ENCODE peak calls at places on chromosome 9, in seven cellular contexts. H, T, J, B, P, V and A are unnamed samples.

GRCh38 chr9:129617167-129617566 is 3.7 kb downstream of the C9orf50 start:
- DNase-seq in H (peak; percentile 86), T (peak; percentile 89), J (peak; percentile 85), B (peak; percentile 72), P (no peak), V (no peak), A (peak; percentile 93)

GRCh38 chr9:130483281-130483949 is 38.7 kb downstream of the ASS1 start:
- DNase-seq in H (no peak), T (peak; percentile 63), J (no peak), B (no peak), P (no peak), V (no peak), A (no peak)

GRCh38 chr9:125190371-125190801 is 783 bp upstream of the PPP6C start:
- DNase-seq in H (no peak), T (peak; percentile 23), J (no peak), B (no peak), P (no peak), V (no peak), A (no peak)

GRCh38 chr9:114592356-114592755 is 4.8 kb downstream of the ATP6V1G1 start:
- DNase-seq in H (peak; percentile 49), T (peak; percentile 38), J (peak; percentile 29), B (no peak), P (no peak), V (no peak), A (no peak)

GRCh38 chr9:109181284-109181683 is 14.2 kb upstream of the FRRS1L start:
- DNase-seq in H (no peak), T (no peak), J (no peak), B (no peak), P (no peak), V (no peak), A (no peak)

GRCh38 chr9:88534456-88535225 is at the start of gene NXNL2:
- DNase-seq in H (peak; percentile 82), T (peak; percentile 86), J (peak; percentile 91), B (peak; percentile 93), P (peak; percentile 96), V (peak; percentile 76), A (peak; percentile 76)

GRCh38 chr9:133771486-133772482 is 33.6 kb upstream of the SARDH start:
- DNase-seq in H (no peak), T (no peak), J (no peak), B (peak; percentile 20), P (no peak), V (no peak), A (no peak)

GRCh38 chr9:135329571-135330306 is 149.8 kb upstream of the PPP1R26 start:
- DNase-seq in H (no peak), T (peak; percentile 39), J (no peak), B (peak; percentile 71), P (peak; percentile 64), V (no peak), A (no peak)

GRCh38 chr9:88090151-88090581 is 48.1 kb downstream of the SPATA31C2 start:
- DNase-seq in H (peak; percentile 63), T (peak; percentile 89), J (peak; percentile 66), B (no peak), P (no peak), V (no peak), A (peak; percentile 89)

GRCh38 chr9:16131269-16131668 is 578.4 kb downstream of the CCDC171 start:
- DNase-seq in H (peak; percentile 67), T (peak; percentile 77), J (peak; percentile 13), B (peak; percentile 36), P (no peak), V (no peak), A (no peak)

GRCh38 chr9:80072406-80072805 is 500.6 kb downstream of the TLE4 start:
- DNase-seq in H (no peak), T (no peak), J (no peak), B (no peak), P (no peak), V (no peak), A (no peak)

GRCh38 chr9:94199776-94200175 is 59.3 kb upstream of the ZNF169 start:
- DNase-seq in H (no peak), T (no peak), J (no peak), B (no peak), P (no peak), V (no peak), A (peak; percentile 54)

GRCh38 chr9:109799792-109800191 is 19.8 kb downstream of the PALM2AKAP2 start:
- DNase-seq in H (peak; percentile 86), T (peak; percentile 61), J (peak; percentile 89), B (no peak), P (no peak), V (no peak), A (no peak)

GRCh38 chr9:71783120-71783523 is 14.8 kb upstream of the CEMIP2 start:
- DNase-seq in H (peak; percentile 19), T (peak; percentile 66), J (no peak), B (peak; percentile 38), P (no peak), V (no peak), A (peak; percentile 97)

GRCh38 chr9:37337301-37337905 is 85.1 kb upstream of the GRHPR start:
- DNase-seq in H (no peak), T (no peak), J (no peak), B (no peak), P (no peak), V (no peak), A (no peak)

GRCh38 chr9:78235296-78235770 is 542 bp upstream of the CEP78 start:
- DNase-seq in H (peak; percentile 20), T (no peak), J (peak; percentile 44), B (no peak), P (no peak), V (no peak), A (peak; percentile 31)

GRCh38 chr9:116337015-116337414 is 183.4 kb downstream of the PAPPA start:
- DNase-seq in H (peak; percentile 83), T (no peak), J (peak; percentile 59), B (no peak), P (no peak), V (no peak), A (no peak)

GRCh38 chr9:13033959-13034695 is 245.4 kb downstream of the MPDZ start:
- DNase-seq in H (peak; percentile 54), T (peak; percentile 74), J (peak; percentile 68), B (peak; percentile 80), P (peak; percentile 84), V (peak; percentile 56), A (peak; percentile 75)

GRCh38 chr9:76216161-76216649 is 178.0 kb downstream of the RFK start:
- DNase-seq in H (peak; percentile 98), T (no peak), J (peak; percentile 95), B (no peak), P (no peak), V (no peak), A (peak; percentile 75)

GRCh38 chr9:134461436-134461982 is 135.3 kb downstream of the RXRA start:
- DNase-seq in H (no peak), T (no peak), J (no peak), B (no peak), P (no peak), V (no peak), A (no peak)

GRCh38 chr9:129343697-129344375 is 165.8 kb upstream of the IER5L start:
- DNase-seq in H (no peak), T (no peak), J (peak; percentile 71), B (no peak), P (no peak), V (no peak), A (peak; percentile 83)

GRCh38 chr9:128916204-128916603 is 4.6 kb upstream of the PHYHD1 start:
- DNase-seq in H (no peak), T (no peak), J (no peak), B (no peak), P (no peak), V (no peak), A (peak; percentile 9)

GRCh38 chr9:18061332-18061731 is 412.6 kb upstream of the ADAMTSL1 start:
- DNase-seq in H (no peak), T (no peak), J (no peak), B (no peak), P (no peak), V (no peak), A (no peak)

GRCh38 chr9:98975838-98976237 is 32.1 kb downstream of the COL15A1 start:
- DNase-seq in H (no peak), T (no peak), J (no peak), B (no peak), P (no peak), V (no peak), A (no peak)
- H2BK120ac ChIP-seq in H (no peak overlapping the region), T (no peak overlapping the region), J (no peak overlapping the region), B (no peak overlapping the region), P (no peak overlapping the region), V (no peak overlapping the region), A (no peak overlapping the region)

GRCh38 chr9:19409406-19410194 is 791 bp downstream of the ACER2 start:
- DNase-seq in H (no peak), T (peak; percentile 73), J (peak; percentile 29), B (peak; percentile 67), P (no peak), V (no peak), A (peak; percentile 66)
- H4K8ac ChIP-seq in H (no peak overlapping the region), T (no peak overlapping the region), J (no peak overlapping the region), B (no peak overlapping the region), P (no peak overlapping the region), V (no peak overlapping the region), A (peak overlapping the region; percentile 8)

GRCh38 chr9:132702254-132702653 is 32.0 kb downstream of the GTF3C4 start:
- DNase-seq in H (no peak), T (peak; percentile 43), J (no peak), B (no peak), P (no peak), V (no peak), A (no peak)

GRCh38 chr9:132697230-132697629 is 27.0 kb downstream of the GTF3C4 start:
- DNase-seq in H (no peak), T (peak; percentile 30), J (no peak), B (no peak), P (no peak), V (no peak), A (no peak)

GRCh38 chr9:132703336-132703735 is 33.1 kb downstream of the GTF3C4 start:
- DNase-seq in H (peak; percentile 42), T (no peak), J (peak; percentile 29), B (no peak), P (no peak), V (no peak), A (no peak)

GRCh38 chr9:132699926-132700325 is 29.7 kb downstream of the GTF3C4 start:
- DNase-seq in H (peak; percentile 44), T (no peak), J (peak; percentile 34), B (no peak), P (no peak), V (no peak), A (no peak)

GRCh38 chr9:132698989-132699388 is 28.7 kb downstream of the GTF3C4 start:
- DNase-seq in H (no peak), T (no peak), J (no peak), B (no peak), P (no peak), V (no peak), A (peak; percentile 89)
- H3K4me2 ChIP-seq in H (no peak overlapping the region), T (no peak overlapping the region), J (no peak overlapping the region), B (no peak overlapping the region), P (no peak overlapping the region), V (no peak overlapping the region), A (no peak overlapping the region)

GRCh38 chr9:85729882-85730281 is 11.9 kb downstream of the AGTPBP1 start:
- DNase-seq in H (no peak), T (no peak), J (no peak), B (no peak), P (no peak), V (no peak), A (peak; percentile 16)

GRCh38 chr9:85727500-85727899 is 14.3 kb downstream of the AGTPBP1 start:
- DNase-seq in H (no peak), T (peak; percentile 13), J (no peak), B (no peak), P (no peak), V (no peak), A (peak; percentile 89)

GRCh38 chr9:85726737-85727136 is 15.0 kb downstream of the AGTPBP1 start:
- DNase-seq in H (no peak), T (no peak), J (no peak), B (no peak), P (no peak), V (no peak), A (no peak)

GRCh38 chr9:85731128-85731630 is 10.6 kb downstream of the AGTPBP1 start:
- DNase-seq in H (no peak), T (no peak), J (no peak), B (no peak), P (no peak), V (no peak), A (peak; percentile 79)
- H2BK120ac ChIP-seq in H (no peak overlapping the region), T (no peak overlapping the region), J (no peak overlapping the region), B (no peak overlapping the region), P (no peak overlapping the region), V (no peak overlapping the region), A (no peak overlapping the region)